ENCODE peak calls at places on chromosomes 6 and 20, in eight cellular contexts. One of them, this sample, is unnamed.

GRCh38 chr6:38396209-38396608 is 243.5 kb downstream of the BTBD9 start:
- DNase-seq in effector CD4-positive, alpha-beta T cell: no peak
- DNase-seq in endothelial cell of umbilical vein: peak; percentile 9
- DNase-seq in activated CD4-positive, CD25-positive, alpha-beta regulatory T cell: no peak
- DNase-seq in NT2/D1: no peak
- DNase-seq in adrenal gland: no peak
- DNase-seq in Caki2: no peak
- DNase-seq in stimulated activated CD4-positive, alpha-beta T cell treated with anti-CD3 and anti-CD28 coated beads, Interleukin-4, amount 100 ng/mL, for 48 hours: no peak
- DNase-seq in this sample: no peak

GRCh38 chr6:46175446-46175845 is 4.7 kb upstream of the ENPP5 start:
- DNase-seq in effector CD4-positive, alpha-beta T cell: no peak
- DNase-seq in endothelial cell of umbilical vein: no peak
- DNase-seq in activated CD4-positive, CD25-positive, alpha-beta regulatory T cell: no peak
- DNase-seq in NT2/D1: no peak
- DNase-seq in adrenal gland: no peak
- DNase-seq in Caki2: no peak
- DNase-seq in stimulated activated CD4-positive, alpha-beta T cell treated with anti-CD3 and anti-CD28 coated beads, Interleukin-4, amount 100 ng/mL, for 48 hours: no peak
- DNase-seq in this sample: no peak

GRCh38 chr20:1998193-1998520 is 4.3 kb upstream of the PDYN start:
- DNase-seq in effector CD4-positive, alpha-beta T cell: no peak
- DNase-seq in endothelial cell of umbilical vein: no peak
- DNase-seq in activated CD4-positive, CD25-positive, alpha-beta regulatory T cell: no peak
- DNase-seq in NT2/D1: no peak
- DNase-seq in adrenal gland: no peak
- DNase-seq in Caki2: no peak
- DNase-seq in stimulated activated CD4-positive, alpha-beta T cell treated with anti-CD3 and anti-CD28 coated beads, Interleukin-4, amount 100 ng/mL, for 48 hours: no peak
- DNase-seq in this sample: no peak

GRCh38 chr6:126607281-126607680 is 267.4 kb downstream of the CENPW start:
- DNase-seq in effector CD4-positive, alpha-beta T cell: no peak
- DNase-seq in endothelial cell of umbilical vein: no peak
- DNase-seq in activated CD4-positive, CD25-positive, alpha-beta regulatory T cell: no peak
- DNase-seq in NT2/D1: no peak
- DNase-seq in adrenal gland: no peak
- DNase-seq in Caki2: no peak
- DNase-seq in stimulated activated CD4-positive, alpha-beta T cell treated with anti-CD3 and anti-CD28 coated beads, Interleukin-4, amount 100 ng/mL, for 48 hours: no peak
- DNase-seq in this sample: no peak

GRCh38 chr6:133503330-133503729 is 262.2 kb downstream of the EYA4 start:
- DNase-seq in effector CD4-positive, alpha-beta T cell: no peak
- DNase-seq in endothelial cell of umbilical vein: no peak
- DNase-seq in activated CD4-positive, CD25-positive, alpha-beta regulatory T cell: no peak
- DNase-seq in NT2/D1: no peak
- DNase-seq in adrenal gland: no peak
- DNase-seq in Caki2: peak; percentile 79
- DNase-seq in stimulated activated CD4-positive, alpha-beta T cell treated with anti-CD3 and anti-CD28 coated beads, Interleukin-4, amount 100 ng/mL, for 48 hours: no peak
- DNase-seq in this sample: no peak

GRCh38 chr6:2193931-2194330 is 51.5 kb downstream of the GMDS start:
- DNase-seq in effector CD4-positive, alpha-beta T cell: no peak
- DNase-seq in endothelial cell of umbilical vein: peak; percentile 41
- DNase-seq in activated CD4-positive, CD25-positive, alpha-beta regulatory T cell: no peak
- DNase-seq in NT2/D1: no peak
- DNase-seq in adrenal gland: no peak
- DNase-seq in Caki2: no peak
- DNase-seq in stimulated activated CD4-positive, alpha-beta T cell treated with anti-CD3 and anti-CD28 coated beads, Interleukin-4, amount 100 ng/mL, for 48 hours: no peak
- DNase-seq in this sample: no peak

GRCh38 chr6:127582777-127583462 is 5.9 kb downstream of the C6orf58 start:
- DNase-seq in effector CD4-positive, alpha-beta T cell: no peak
- DNase-seq in endothelial cell of umbilical vein: peak; percentile 30
- DNase-seq in activated CD4-positive, CD25-positive, alpha-beta regulatory T cell: no peak
- DNase-seq in NT2/D1: no peak
- DNase-seq in adrenal gland: no peak
- DNase-seq in Caki2: peak; percentile 60
- DNase-seq in stimulated activated CD4-positive, alpha-beta T cell treated with anti-CD3 and anti-CD28 coated beads, Interleukin-4, amount 100 ng/mL, for 48 hours: no peak
- DNase-seq in this sample: no peak

GRCh38 chr20:50930139-50931047 is 844 bp downstream of the ADNP start:
- DNase-seq in effector CD4-positive, alpha-beta T cell: peak; percentile 3
- DNase-seq in endothelial cell of umbilical vein: no peak
- DNase-seq in activated CD4-positive, CD25-positive, alpha-beta regulatory T cell: peak; percentile 35
- DNase-seq in NT2/D1: no peak
- DNase-seq in adrenal gland: peak; percentile 39
- DNase-seq in Caki2: no peak
- DNase-seq in stimulated activated CD4-positive, alpha-beta T cell treated with anti-CD3 and anti-CD28 coated beads, Interleukin-4, amount 100 ng/mL, for 48 hours: peak; percentile 19
- DNase-seq in this sample: peak; percentile 34

GRCh38 chr6:108565893-108566292 is 5.2 kb downstream of the FOXO3 start:
- DNase-seq in effector CD4-positive, alpha-beta T cell: no peak
- DNase-seq in endothelial cell of umbilical vein: peak; percentile 69
- DNase-seq in activated CD4-positive, CD25-positive, alpha-beta regulatory T cell: no peak
- DNase-seq in NT2/D1: no peak
- DNase-seq in adrenal gland: peak; percentile 75
- DNase-seq in Caki2: no peak
- DNase-seq in stimulated activated CD4-positive, alpha-beta T cell treated with anti-CD3 and anti-CD28 coated beads, Interleukin-4, amount 100 ng/mL, for 48 hours: no peak
- DNase-seq in this sample: peak; percentile 61

GRCh38 chr20:63836335-63837133 is 5.5 kb upstream of the ZBTB46 start:
- DNase-seq in effector CD4-positive, alpha-beta T cell: no peak
- DNase-seq in endothelial cell of umbilical vein: no peak
- DNase-seq in activated CD4-positive, CD25-positive, alpha-beta regulatory T cell: no peak
- DNase-seq in NT2/D1: no peak
- DNase-seq in adrenal gland: no peak
- DNase-seq in Caki2: no peak
- DNase-seq in stimulated activated CD4-positive, alpha-beta T cell treated with anti-CD3 and anti-CD28 coated beads, Interleukin-4, amount 100 ng/mL, for 48 hours: no peak
- DNase-seq in this sample: no peak

This sample was measured in uterus.